ENCODE peak calls at places on chromosome 3, in five cellular contexts. One of them, this sample, is unnamed.

GRCh38 chr3:137770821-137771399 is 6.8 kb downstream of the SOX14 start:
- DNase-seq in GM12878: no peak
- DNase-seq in A549: no peak
- DNase-seq in endothelial cell of umbilical vein: no peak
- DNase-seq in K562: no peak
- DNase-seq in this sample: no peak

GRCh38 chr3:161989012-161989411 is 492.4 kb downstream of the OTOL1 start:
- DNase-seq in A549: no peak
- DNase-seq in K562: no peak
- DNase-seq in GM12878: no peak
- DNase-seq in endothelial cell of umbilical vein: no peak
- DNase-seq in this sample: no peak

GRCh38 chr3:111690242-111690641 is 95.1 kb upstream of the ZBED2 start:
- DNase-seq in A549: no peak
- DNase-seq in GM12878: no peak
- DNase-seq in endothelial cell of umbilical vein: no peak
- DNase-seq in K562: no peak
- DNase-seq in this sample: no peak

GRCh38 chr3:16101295-16102186 is 72.9 kb upstream of the GALNT15 start:
- DNase-seq in GM12878: no peak
- DNase-seq in endothelial cell of umbilical vein: peak; percentile 20
- DNase-seq in K562: no peak
- DNase-seq in A549: peak; percentile 31
- DNase-seq in this sample: no peak

GRCh38 chr3:60809857-60810256 is 441.4 kb downstream of the FHIT start:
- DNase-seq in K562: no peak
- DNase-seq in A549: no peak
- DNase-seq in GM12878: no peak
- DNase-seq in endothelial cell of umbilical vein: no peak
- DNase-seq in this sample: peak; percentile 1

GRCh38 chr3:27521179-27521871 is 37.1 kb upstream of the SLC4A7 start:
- DNase-seq in GM12878: no peak
- DNase-seq in endothelial cell of umbilical vein: peak; percentile 49
- DNase-seq in A549: peak; percentile 77
- DNase-seq in K562: no peak
- DNase-seq in this sample: peak; percentile 93

GRCh38 chr3:193938613-193939012 is 197.3 kb upstream of the HES1 start:
- DNase-seq in GM12878: no peak
- DNase-seq in A549: no peak
- DNase-seq in K562: no peak
- DNase-seq in endothelial cell of umbilical vein: no peak
- DNase-seq in this sample: no peak

GRCh38 chr3:76570436-76571057 is 469.4 kb upstream of the ROBO2 start:
- DNase-seq in GM12878: no peak
- DNase-seq in K562: no peak
- DNase-seq in endothelial cell of umbilical vein: no peak
- DNase-seq in A549: no peak
- DNase-seq in this sample: peak; percentile 13

GRCh38 chr3:136659253-136659652 is 92.9 kb downstream of the STAG1 start:
- DNase-seq in K562: peak; percentile 21
- DNase-seq in endothelial cell of umbilical vein: peak; percentile 27
- DNase-seq in GM12878: no peak
- DNase-seq in A549: no peak
- DNase-seq in this sample: peak; percentile 25

GRCh38 chr3:107798381-107798780 is 275.6 kb downstream of the BBX start:
- DNase-seq in GM12878: no peak
- DNase-seq in endothelial cell of umbilical vein: peak; percentile 64
- DNase-seq in K562: no peak
- DNase-seq in A549: no peak
- DNase-seq in this sample: no peak

DNA sequence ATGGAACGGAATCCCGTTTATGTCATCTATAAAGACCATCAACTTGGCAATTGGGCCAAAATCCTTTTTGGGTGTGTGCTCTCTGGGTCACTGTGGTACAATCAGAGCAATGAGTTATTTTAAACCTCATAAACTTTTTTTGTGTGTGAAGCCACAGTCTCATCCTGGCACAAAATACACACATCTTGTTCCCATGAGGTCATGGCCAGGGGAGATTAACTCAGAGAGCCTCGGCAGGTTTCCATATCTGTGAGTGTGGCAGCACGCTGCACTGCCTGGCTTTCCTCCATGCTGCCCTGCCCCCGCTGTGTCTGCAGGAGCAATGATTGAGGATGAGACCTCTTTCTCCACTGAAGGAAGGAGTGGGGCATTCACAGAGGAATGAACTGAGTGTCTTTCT is 54.0 kb upstream of the DLG1 start:
- DNase-seq in K562: no peak
- DNase-seq in endothelial cell of umbilical vein: no peak
- DNase-seq in A549: no peak
- DNase-seq in GM12878: no peak
- DNase-seq in this sample: no peak
- TF ChIP-seq MYC in K562: no peak
- TF ChIP-seq MYC in endothelial cell of umbilical vein: no peak
- TF ChIP-seq MYC in A549: no peak
- TF ChIP-seq MYC in GM12878: no peak
- TF ChIP-seq MYC in this sample: no peak

GRCh38 chr3:146382386-146382785 is 87.0 kb downstream of the PLSCR2 start:
- DNase-seq in GM12878: no peak
- DNase-seq in A549: peak; percentile 13
- DNase-seq in K562: no peak
- DNase-seq in endothelial cell of umbilical vein: peak; percentile 34
- DNase-seq in this sample: no peak
- TF ChIP-seq MYC in GM12878: no peak
- TF ChIP-seq MYC in A549: no peak
- TF ChIP-seq MYC in K562: no peak
- TF ChIP-seq MYC in endothelial cell of umbilical vein: no peak
- TF ChIP-seq MYC in this sample: no peak

GRCh38 chr3:155805802-155806618 is at the start of gene C3orf33:
- DNase-seq in A549: peak; percentile 84
- DNase-seq in endothelial cell of umbilical vein: peak; percentile 73
- DNase-seq in GM12878: no peak
- DNase-seq in K562: peak; percentile 90
- DNase-seq in this sample: peak; percentile 84
- TF ChIP-seq MYC in A549: no peak
- TF ChIP-seq MYC in endothelial cell of umbilical vein: no peak
- TF ChIP-seq MYC in GM12878: no peak
- TF ChIP-seq MYC in K562: no peak
- TF ChIP-seq MYC in this sample: no peak

DNA sequence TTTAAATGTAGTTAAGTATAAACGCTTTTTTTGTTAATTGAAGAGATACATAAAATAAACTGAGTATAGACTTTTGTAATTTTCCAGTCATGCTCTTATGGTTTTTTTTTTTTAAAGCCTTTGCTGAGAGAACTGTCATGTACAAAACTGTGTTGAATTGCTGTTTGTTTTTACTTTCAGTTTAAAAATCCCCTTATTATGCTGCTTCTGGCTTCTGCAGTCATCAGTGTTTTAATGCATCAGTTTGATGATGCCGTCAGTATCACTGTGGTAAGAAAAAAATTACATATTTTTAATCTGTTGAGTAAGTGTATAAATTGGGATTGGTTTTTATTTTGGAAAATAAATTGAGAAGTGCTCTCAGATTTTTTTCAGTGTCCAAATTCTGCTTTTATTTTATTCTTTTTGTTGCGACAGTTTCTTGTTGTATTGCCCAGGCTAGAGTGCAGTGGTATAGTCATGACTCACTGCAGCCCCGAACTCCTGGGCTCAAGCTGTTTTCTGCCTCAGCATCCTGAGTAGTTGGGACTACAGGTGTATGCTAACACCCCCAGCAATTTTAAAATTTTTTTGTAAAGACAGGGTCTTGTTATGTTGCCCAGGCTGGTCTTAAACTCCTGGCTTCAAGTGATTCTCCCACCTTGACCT is 40.7 kb downstream of the ATP2C1 start:
- DNase-seq in endothelial cell of umbilical vein: no peak
- DNase-seq in GM12878: no peak
- DNase-seq in K562: no peak
- DNase-seq in A549: no peak
- DNase-seq in this sample: no peak
- TF ChIP-seq MYC in endothelial cell of umbilical vein: no peak
- TF ChIP-seq MYC in GM12878: no peak
- TF ChIP-seq MYC in K562: no peak
- TF ChIP-seq MYC in A549: no peak
- TF ChIP-seq MYC in this sample: no peak

This sample was measured in NB4.